ENCODE peak calls at places on chromosome 22, in ten cellular contexts. K is H1, S is endothelial cell of umbilical vein, J is A549, H is keratinocyte, P is GM23338, C is neuronal stem cell, Q is GM23248, T is OCI-LY7, B is neural progenitor cell. L is an unnamed sample.

GRCh38 chr22:20021196-20022181 is 579 bp downstream of the TANGO2 start:
- DNase-seq in K (no peak), S (peak), J (no peak), H (no peak), P (no peak), C (no peak), Q (peak), T (peak), B (peak), L (peak)

GRCh38 chr22:32644252-32645100 is 157.0 kb upstream of the TIMP3 start:
- DNase-seq in K (no peak), S (no peak), J (no peak), H (peak), P (peak), C (no peak), Q (peak), T (no peak), B (no peak), L (peak)

GRCh38 chr22:19917389-19918138 is 24.0 kb upstream of the COMT start:
- DNase-seq in K (no peak), S (no peak), J (no peak), H (no peak), P (no peak), C (no peak), Q (no peak), T (no peak), B (no peak), L (no peak)

GRCh38 chr22:48103126-48103875 is 1340.9 kb downstream of the TBC1D22A start:
- DNase-seq in K (no peak), S (no peak), J (no peak), H (no peak), P (no peak), C (no peak), Q (no peak), T (no peak), B (no peak), L (no peak)

GRCh38 chr22:43004362-43005035 is 10.4 kb downstream of the PACSIN2 start:
- DNase-seq in K (no peak), S (no peak), J (no peak), H (no peak), P (no peak), C (no peak), Q (peak), T (no peak), B (no peak), L (no peak)

GRCh38 chr22:43824724-43825485 is 12.8 kb upstream of the EFCAB6 start:
- DNase-seq in K (no peak), S (no peak), J (no peak), H (no peak), P (no peak), C (no peak), Q (no peak), T (no peak), B (no peak), L (no peak)

GRCh38 chr22:45587638-45588481 is 83.8 kb upstream of the ATXN10 start:
- DNase-seq in K (no peak), S (no peak), J (no peak), H (no peak), P (no peak), C (no peak), Q (peak), T (no peak), B (no peak), L (no peak)

GRCh38 chr22:44261861-44262595 is 50.7 kb downstream of the SHISAL1 start:
- DNase-seq in K (no peak), S (no peak), J (no peak), H (no peak), P (no peak), C (no peak), Q (no peak), T (no peak), B (no peak), L (no peak)

GRCh38 chr22:23218053-23218866 is 38.0 kb downstream of the BCR start:
- DNase-seq in K (no peak), S (no peak), J (no peak), H (no peak), P (no peak), C (no peak), Q (no peak), T (no peak), B (no peak), L (no peak)

GRCh38 chr22:41286639-41287091 is 678 bp upstream of the RANGAP1 start:
- DNase-seq in K (no peak), S (no peak), J (no peak), H (no peak), P (no peak), C (no peak), Q (peak), T (peak), B (no peak), L (no peak)

GRCh38 chr22:35484651-35485372 is 55.8 kb upstream of the RASD2 start:
- DNase-seq in K (no peak), S (no peak), J (no peak), H (no peak), P (no peak), C (no peak), Q (peak), T (no peak), B (no peak), L (no peak)

GRCh38 chr22:19943665-19944026 is 2.0 kb upstream of the TXNRD2 start:
- DNase-seq in K (no peak), S (no peak), J (peak), H (no peak), P (peak), C (no peak), Q (peak), T (peak), B (no peak), L (no peak)

GRCh38 chr22:39374191-39374590 is 24.4 kb downstream of the SYNGR1 start:
- DNase-seq in K (no peak), S (no peak), J (no peak), H (no peak), P (peak), C (no peak), Q (no peak), T (no peak), B (no peak), L (no peak)

GRCh38 chr22:44764974-44765373 is 12.6 kb downstream of the ARHGAP8 start:
- DNase-seq in K (no peak), S (no peak), J (no peak), H (no peak), P (no peak), C (no peak), Q (no peak), T (no peak), B (no peak), L (no peak)

GRCh38 chr22:44840611-44841322 is 88.4 kb downstream of the ARHGAP8 start:
- DNase-seq in K (no peak), S (no peak), J (no peak), H (no peak), P (no peak), C (no peak), Q (no peak), T (no peak), B (no peak), L (no peak)

GRCh38 chr22:39308614-39309363 is 10.6 kb downstream of the RPL3 start:
- DNase-seq in K (no peak), S (peak), J (peak), H (no peak), P (peak), C (no peak), Q (peak), T (no peak), B (no peak), L (peak)

GRCh38 chr22:23566716-23567475 is 13.2 kb downstream of the IGLL1 start:
- DNase-seq in K (no peak), S (no peak), J (no peak), H (no peak), P (no peak), C (no peak), Q (no peak), T (no peak), B (no peak), L (no peak)

GRCh38 chr22:32661737-32662586 is 139.5 kb upstream of the TIMP3 start:
- DNase-seq in K (no peak), S (no peak), J (no peak), H (no peak), P (no peak), C (no peak), Q (peak), T (no peak), B (no peak), L (no peak)

DNA sequence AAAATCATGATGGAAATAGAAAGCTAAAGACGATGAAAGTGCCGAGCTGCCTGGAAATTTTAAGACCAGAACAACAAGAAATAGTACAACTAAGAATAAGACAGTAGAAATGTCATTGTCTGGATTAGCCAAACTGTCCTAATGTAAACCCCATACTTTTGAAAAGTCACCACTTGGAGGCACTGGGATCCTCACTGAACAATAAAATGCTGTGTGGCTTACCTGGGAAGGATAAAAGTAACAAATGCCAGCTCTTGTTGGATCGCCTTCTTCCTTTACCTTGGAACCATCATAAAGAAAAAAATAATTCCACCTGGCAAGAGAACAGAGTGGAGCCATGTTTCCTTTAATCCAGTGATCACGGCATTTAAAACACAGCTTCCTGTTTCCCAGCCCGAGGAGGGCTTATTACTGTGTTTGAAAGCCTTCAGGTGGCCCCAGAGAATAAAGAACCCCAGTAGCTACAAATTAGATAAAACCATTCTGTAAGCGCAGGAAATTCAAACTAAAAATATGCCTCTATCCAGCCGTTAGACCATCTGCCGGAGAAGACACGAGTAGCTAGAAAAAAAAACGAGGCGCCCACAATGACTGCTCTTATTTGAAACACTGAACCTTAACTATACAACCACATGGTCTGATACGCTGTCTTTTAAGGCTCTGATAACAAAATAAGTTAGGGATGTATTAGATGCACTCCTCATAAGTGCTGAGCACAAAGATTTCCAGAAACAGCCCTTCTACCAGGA is 4.4 kb downstream of the HPS4 start:
- DNase-seq in K (no peak), S (no peak), J (no peak), H (no peak), P (no peak), C (no peak), Q (no peak), T (peak), B (no peak), L (no peak)
- H3K4me3 ChIP-seq in K (peak), S (no peak), J (no peak), H (no peak), P (no peak), C (no peak), Q (no peak), T (peak), B (peak), L (no peak)

GRCh38 chr22:28792491-28793383 is 7.6 kb downstream of the XBP1 start:
- DNase-seq in K (no peak), S (no peak), J (no peak), H (no peak), P (peak), C (no peak), Q (no peak), T (peak), B (no peak), L (no peak)

GRCh38 chr22:28795071-28795693 is 5.2 kb downstream of the XBP1 start:
- DNase-seq in K (no peak), S (no peak), J (no peak), H (no peak), P (no peak), C (no peak), Q (no peak), T (no peak), B (no peak), L (no peak)

GRCh38 chr22:28791124-28791523 is 9.2 kb downstream of the XBP1 start:
- DNase-seq in K (no peak), S (no peak), J (no peak), H (no peak), P (no peak), C (no peak), Q (no peak), T (no peak), B (no peak), L (no peak)

GRCh38 chr22:28793976-28794584 is 6.3 kb downstream of the XBP1 start:
- DNase-seq in K (no peak), S (no peak), J (no peak), H (no peak), P (no peak), C (no peak), Q (no peak), T (no peak), B (no peak), L (no peak)

GRCh38 chr22:28791841-28792490 is 8.4 kb downstream of the XBP1 start:
- DNase-seq in K (no peak), S (peak), J (no peak), H (no peak), P (no peak), C (no peak), Q (no peak), T (peak), B (no peak), L (no peak)
- H3K4me2 ChIP-seq in K (no peak), S (no peak), J (no peak), H (no peak), P (no peak), C (no peak), Q (no peak), T (peak), B (no peak), L (no peak)

DNA sequence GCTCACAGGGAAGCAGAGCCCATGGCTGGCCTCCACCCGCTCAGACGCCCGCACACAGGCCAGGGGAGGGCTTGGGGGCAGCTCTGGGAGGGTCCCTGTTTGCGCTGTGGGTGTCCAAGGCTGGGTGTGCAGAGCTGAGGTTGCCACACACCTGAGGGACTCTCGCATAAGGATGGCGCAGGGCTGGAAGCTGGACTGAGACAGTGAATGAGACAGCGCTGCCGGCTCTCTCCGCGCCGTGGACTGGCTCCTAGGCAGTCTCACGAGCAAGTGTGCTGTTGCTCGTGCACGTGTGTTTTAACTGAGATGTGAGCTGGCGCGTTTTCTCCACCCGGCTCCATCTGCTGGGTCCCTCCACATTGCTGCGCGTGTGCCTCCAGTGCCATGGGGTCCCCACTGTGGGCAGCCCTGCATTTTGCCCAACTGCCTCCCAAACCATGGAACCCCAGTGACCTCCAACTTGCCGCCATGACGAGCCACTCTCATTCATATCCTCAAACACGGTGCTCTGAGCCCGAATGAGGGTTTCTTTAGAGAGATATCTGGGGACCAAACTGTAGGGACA is 4.2 kb upstream of the BID start:
- DNase-seq in K (no peak), S (no peak), J (no peak), H (no peak), P (no peak), C (no peak), Q (no peak), T (no peak), B (no peak), L (no peak)
- H3K4me3 ChIP-seq in K (no peak), S (no peak), J (no peak), H (no peak), P (no peak), C (no peak), Q (no peak), T (peak), B (no peak), L (no peak)

GRCh38 chr22:36814796-36815195 is 2.0 kb downstream of the PVALB start:
- DNase-seq in K (no peak), S (no peak), J (no peak), H (no peak), P (no peak), C (no peak), Q (no peak), T (no peak), B (no peak), L (no peak)
- H3K4me2 ChIP-seq in K (no peak), S (no peak), J (no peak), H (no peak), P (no peak), C (no peak), Q (no peak), T (no peak), B (no peak), L (no peak)

DNA sequence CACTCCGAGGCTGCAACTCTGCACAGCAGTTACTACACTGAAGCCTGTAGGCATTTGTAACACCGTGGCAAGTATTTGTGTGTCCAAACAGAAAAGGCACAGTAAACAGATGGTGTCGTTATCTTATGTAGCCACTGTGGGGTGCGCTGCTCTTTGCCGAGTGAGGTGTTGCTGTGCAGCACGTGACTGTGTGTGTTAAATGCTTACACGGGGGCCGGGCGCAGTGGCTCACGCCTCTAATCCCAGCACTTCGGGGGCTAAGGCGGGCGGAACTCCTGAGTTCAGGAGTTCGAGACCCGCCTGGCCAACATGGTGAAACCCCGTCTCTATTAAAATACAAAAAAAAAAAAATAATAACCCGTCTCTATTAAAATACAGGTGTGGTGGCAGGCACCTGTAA is 11.5 kb downstream of the ZBED4 start:
- DNase-seq in K (no peak), S (no peak), J (no peak), H (no peak), P (no peak), C (no peak), Q (no peak), T (no peak), B (no peak), L (no peak)
- H3K4me3 ChIP-seq in K (no peak), S (no peak), J (no peak), H (no peak), P (no peak), C (no peak), Q (no peak), T (no peak), B (no peak), L (no peak)

GRCh38 chr22:31106001-31106571 is 1.3 kb downstream of the SELENOM start:
- DNase-seq in K (no peak), S (no peak), J (no peak), H (no peak), P (no peak), C (no peak), Q (peak), T (no peak), B (no peak), L (peak)

GRCh38 chr22:31106651-31107205 is 640 bp downstream of the SELENOM start:
- DNase-seq in K (no peak), S (no peak), J (no peak), H (no peak), P (peak), C (no peak), Q (peak), T (no peak), B (no peak), L (no peak)

GRCh38 chr22:31103899-31104694 is 3.3 kb downstream of the SELENOM start:
- DNase-seq in K (no peak), S (no peak), J (no peak), H (no peak), P (no peak), C (no peak), Q (peak), T (no peak), B (no peak), L (no peak)

GRCh38 chr22:31104869-31105268 is 2.5 kb downstream of the SELENOM start:
- DNase-seq in K (peak), S (no peak), J (no peak), H (no peak), P (peak), C (peak), Q (peak), T (no peak), B (peak), L (no peak)

GRCh38 chr22:31105282-31105929 is 2.0 kb downstream of the SELENOM start:
- DNase-seq in K (no peak), S (no peak), J (no peak), H (no peak), P (no peak), C (no peak), Q (peak), T (no peak), B (no peak), L (peak)
- H3K4me2 ChIP-seq in K (peak), S (no peak), J (no peak), H (no peak), P (peak), C (no peak), Q (peak), T (no peak), B (peak), L (no peak)

DNA sequence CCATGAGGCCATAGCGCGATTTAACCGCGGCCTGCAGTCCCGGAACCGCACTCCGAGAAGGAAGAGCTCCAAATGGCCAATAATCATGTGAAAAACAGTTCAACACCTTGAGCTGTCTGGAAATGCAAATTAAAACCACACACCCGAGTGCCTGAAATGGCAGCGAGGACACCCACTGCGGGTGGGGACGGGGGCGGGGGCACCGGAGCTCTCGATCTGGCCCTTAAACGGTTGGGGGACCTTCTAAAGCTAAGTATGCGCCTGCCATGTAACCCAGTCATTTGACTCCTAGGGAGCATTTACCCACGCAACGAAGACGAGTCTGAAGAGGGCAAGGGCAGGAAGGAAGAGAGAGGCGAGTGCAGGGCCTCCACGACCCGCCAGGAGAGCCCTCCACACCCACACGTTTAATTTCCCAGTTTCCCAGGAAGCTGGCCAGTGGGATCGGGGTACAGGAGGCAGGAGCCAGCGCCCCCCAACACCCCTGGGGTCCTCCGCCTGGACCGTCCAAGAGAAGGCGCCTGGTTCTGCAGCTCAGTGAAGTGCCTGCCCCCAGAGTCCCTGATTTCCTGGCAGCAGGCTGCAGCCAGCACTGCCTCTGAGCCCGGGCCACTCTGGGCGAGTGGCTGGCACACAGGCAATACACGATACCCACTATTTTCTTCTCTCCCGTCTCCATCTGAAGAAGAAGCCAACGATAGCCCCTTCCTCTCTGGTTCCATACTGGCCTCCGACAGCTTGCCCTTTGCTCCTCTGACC is 1.7 kb downstream of the TTLL8 start:
- DNase-seq in K (no peak), S (no peak), J (no peak), H (no peak), P (peak), C (no peak), Q (no peak), T (peak), B (no peak), L (no peak)
- H3K4me3 ChIP-seq in K (no peak), S (no peak), J (no peak), H (no peak), P (no peak), C (no peak), Q (no peak), T (peak), B (no peak), L (no peak)

GRCh38 chr22:46827781-46828180 is 65.3 kb downstream of the TBC1D22A start:
- DNase-seq in K (no peak), S (no peak), J (no peak), H (no peak), P (no peak), C (no peak), Q (no peak), T (no peak), B (no peak), L (no peak)

GRCh38 chr22:46830001-46830715 is 67.7 kb downstream of the TBC1D22A start:
- DNase-seq in K (no peak), S (peak), J (peak), H (peak), P (no peak), C (no peak), Q (peak), T (no peak), B (no peak), L (no peak)

GRCh38 chr22:46828323-46829139 is 66.1 kb downstream of the TBC1D22A start:
- DNase-seq in K (no peak), S (no peak), J (no peak), H (no peak), P (no peak), C (no peak), Q (no peak), T (no peak), B (no peak), L (no peak)

GRCh38 chr22:46830841-46831240 is 68.4 kb downstream of the TBC1D22A start:
- DNase-seq in K (no peak), S (no peak), J (peak), H (no peak), P (no peak), C (no peak), Q (peak), T (no peak), B (no peak), L (no peak)

GRCh38 chr22:46829140-46829891 is 66.9 kb downstream of the TBC1D22A start:
- DNase-seq in K (no peak), S (peak), J (peak), H (peak), P (no peak), C (no peak), Q (peak), T (no peak), B (no peak), L (peak)
- H3K4me2 ChIP-seq in K (no peak), S (peak), J (peak), H (peak), P (no peak), C (no peak), Q (peak), T (no peak), B (no peak), L (peak)

L was measured in PC-9.